ENCODE peak calls at places on chromosome 21, in eight cellular contexts. D, L, V, I, U, X, A and C are unnamed samples.

GRCh38 chr21:37509802-37510393 is 143.3 kb downstream of the DYRK1A start:
- DNase-seq in D (no peak), L (no peak), V (no peak), I (peak; percentile 43), U (no peak), X (no peak), A (no peak), C (no peak)

GRCh38 chr21:20249401-20249800 is 748.8 kb upstream of the NCAM2 start:
- DNase-seq in D (no peak), L (no peak), V (no peak), I (no peak), U (no peak), X (no peak), A (no peak), C (no peak)

GRCh38 chr21:26964379-26964778 is 2.5 kb downstream of the ADAMTS5 start:
- DNase-seq in D (no peak), L (no peak), V (peak; percentile 44), I (peak; percentile 82), U (no peak), X (no peak), A (no peak), C (no peak)

GRCh38 chr21:36487641-36488307 is 7.9 kb upstream of the CLDN14 start:
- DNase-seq in D (no peak), L (no peak), V (peak; percentile 67), I (no peak), U (no peak), X (no peak), A (no peak), C (no peak)

GRCh38 chr21:36790616-36791015 is 91.7 kb downstream of the SIM2 start:
- DNase-seq in D (no peak), L (no peak), V (no peak), I (no peak), U (no peak), X (no peak), A (no peak), C (no peak)

GRCh38 chr21:21156919-21157318 is 158.7 kb downstream of the NCAM2 start:
- DNase-seq in D (no peak), L (no peak), V (no peak), I (no peak), U (no peak), X (no peak), A (no peak), C (no peak)

GRCh38 chr21:41397416-41397815 is 28.6 kb upstream of the MX1 start:
- DNase-seq in D (no peak), L (no peak), V (no peak), I (no peak), U (no peak), X (no peak), A (no peak), C (no peak)

GRCh38 chr21:45276620-45277019 is 11.1 kb downstream of the POFUT2 start:
- DNase-seq in D (no peak), L (no peak), V (no peak), I (no peak), U (no peak), X (no peak), A (no peak), C (no peak)

GRCh38 chr21:45618846-45619485 is 24.6 kb upstream of the PCBP3 start:
- DNase-seq in D (no peak), L (no peak), V (no peak), I (peak; percentile 20), U (no peak), X (no peak), A (no peak), C (no peak)